ENCODE peak calls at places on chromosomes 4 and X, in ten cellular contexts. T is H1, S is MM.1S, R is psoas muscle, Z is mammary epithelial cell, H is H9, N is adrenal gland, Y is Peyer's patch, F is IMR-90, W is heart left ventricle. O is an unnamed sample. For H3K4me1 and H3K27me3, the result is how much of the 10 kb centered on the place peaks cover.

GRCh38 chr4:38802561-38803355 is 1.8 kb downstream of the TLR1 start:
- DNase-seq in T (no peak), S (no peak), R (no peak), Z (no peak), H (no peak), N (no peak), Y (no peak), F (no peak), W (no peak), O (no peak)

GRCh38 chr4:8393593-8394038 is 46.9 kb downstream of the ACOX3 start:
- DNase-seq in T (no peak), S (no peak), R (peak), Z (peak), H (no peak), N (peak), Y (no peak), F (peak), W (peak), O (peak)

GRCh38 chr4:169619518-169619957 is 840 bp upstream of the CLCN3 start:
- DNase-seq in T (no peak), S (peak), R (no peak), Z (peak), H (peak), N (peak), Y (peak), F (peak), W (peak), O (no peak)

GRCh38 chr4:38710053-38710452 is 46.1 kb downstream of the KLF3 start:
- DNase-seq in T (no peak), S (no peak), R (no peak), Z (no peak), H (no peak), N (no peak), Y (no peak), F (no peak), W (no peak), O (no peak)

GRCh38 chr4:34733185-34733916 is 1511.0 kb downstream of the ARAP2 start:
- DNase-seq in T (no peak), S (no peak), R (peak), Z (no peak), H (no peak), N (no peak), Y (no peak), F (no peak), W (no peak), O (no peak)

GRCh38 chrX:101462892-101463291 is 22.4 kb upstream of the ARMCX4 start:
- DNase-seq in T (no peak), S (peak), R (no peak), Z (peak), H (peak), N (no peak), Y (no peak), F (peak), W (no peak), O (no peak)

GRCh38 chr4:21752616-21753015 is 196.0 kb downstream of the KCNIP4 start:
- DNase-seq in T (no peak), S (no peak), R (no peak), Z (no peak), H (no peak), N (no peak), Y (no peak), F (no peak), W (no peak), O (no peak)

GRCh38 chrX:10233173-10233572 is 76.4 kb downstream of the CLCN4 start:
- DNase-seq in T (no peak), S (no peak), R (no peak), Z (no peak), H (no peak), N (no peak), Y (no peak), F (peak), W (no peak), O (no peak)

GRCh38 chr4:54277691-54278090 is 48.6 kb downstream of the PDGFRA start:
- DNase-seq in T (no peak), S (no peak), R (no peak), Z (peak), H (no peak), N (peak), Y (no peak), F (peak), W (no peak), O (no peak)

GRCh38 chr4:16165931-16166330 is 60.3 kb downstream of the TAPT1 start:
- DNase-seq in T (no peak), S (no peak), R (no peak), Z (no peak), H (no peak), N (no peak), Y (no peak), F (no peak), W (no peak), O (no peak)

GRCh38 chr4:48930654-48931053 is 24.1 kb upstream of the OCIAD2 start:
- DNase-seq in T (no peak), S (no peak), R (no peak), Z (no peak), H (peak), N (no peak), Y (no peak), F (no peak), W (no peak), O (no peak)

GRCh38 chrX:139206914-139207313 is 323.6 kb upstream of the F9 start:
- DNase-seq in T (no peak), S (no peak), R (no peak), Z (no peak), H (no peak), N (no peak), Y (no peak), F (no peak), W (no peak), O (no peak)

DNA sequence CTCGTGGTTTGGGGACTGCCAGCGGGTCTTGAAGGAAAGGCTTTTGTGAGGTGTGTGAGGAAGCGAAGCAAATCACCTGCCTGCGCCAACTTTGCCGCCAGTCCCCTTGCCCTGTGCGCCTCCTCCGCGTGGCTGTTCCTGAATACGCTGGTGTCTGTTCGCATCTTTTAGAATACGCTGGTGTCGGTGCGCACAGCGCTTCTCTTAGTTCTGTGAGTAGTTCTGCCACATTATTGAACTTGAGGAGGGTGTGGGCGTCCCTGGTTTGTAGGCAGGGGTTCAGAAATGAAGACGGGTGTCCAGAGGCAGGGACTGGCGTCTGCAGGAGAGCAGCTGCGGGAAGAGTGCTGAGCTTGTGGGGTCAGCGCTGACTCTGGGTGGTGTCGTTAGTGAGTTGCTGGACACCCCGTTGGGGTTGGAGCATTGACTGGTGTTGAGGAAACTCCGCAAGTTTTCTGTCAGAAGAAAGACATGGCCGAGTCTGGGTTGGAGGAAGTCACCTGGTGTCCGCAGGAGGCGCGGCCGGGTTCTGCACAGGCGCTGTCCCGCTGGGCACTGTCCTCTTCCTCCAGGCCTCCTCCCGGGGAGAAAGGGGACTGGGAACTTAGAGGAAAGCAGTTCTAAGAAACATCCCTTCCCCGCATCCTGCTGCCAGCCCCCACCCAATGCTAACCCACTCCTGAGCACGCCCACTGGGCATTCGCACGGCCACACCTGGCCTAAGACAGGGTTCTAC is 952 bp downstream of the ZNF718 start:
- DNase-seq in T (no peak), S (no peak), R (peak), Z (peak), H (peak), N (peak), Y (peak), F (peak), W (peak), O (peak)
- H3K27ac ChIP-seq in T (peak), S (peak), R (peak), Z (peak), H (no peak), N (peak), Y (peak), F (peak), W (peak), O (peak)

GRCh38 chr4:1245481-1246051 is 3.4 kb downstream of the CTBP1 start:
- DNase-seq in T (no peak), S (no peak), R (peak), Z (no peak), H (no peak), N (peak), Y (no peak), F (no peak), W (no peak), O (no peak)
- H3K4me1 ChIP-seq in T (under half), S (under half), R (half or more), Z (under half), H (under half), N (half or more), Y (half or more), F (under half), W (half or more), O (half or more)

GRCh38 chrX:110021180-110022022 is 18.5 kb downstream of the TMEM164 start:
- DNase-seq in T (no peak), S (no peak), R (no peak), Z (no peak), H (no peak), N (no peak), Y (no peak), F (peak), W (peak), O (no peak)
- H3K27me3 ChIP-seq in T (under half), S (under half), R (under half), Z (under half), H (under half), N (under half), Y (under half), F (under half), W (under half), O (under half)

GRCh38 chrX:1246816-1247215 is 21.8 kb upstream of the CSF2RA start:
- DNase-seq in T (no peak), S (peak), R (peak), Z (peak), H (peak), N (peak), Y (peak), F (no peak), W (peak), O (peak)

GRCh38 chrX:1244164-1245076 is 24.2 kb upstream of the CSF2RA start:
- DNase-seq in T (no peak), S (peak), R (no peak), Z (no peak), H (peak), N (no peak), Y (no peak), F (no peak), W (no peak), O (no peak)

GRCh38 chrX:1248381-1249061 is 20.1 kb upstream of the CSF2RA start:
- DNase-seq in T (no peak), S (no peak), R (no peak), Z (no peak), H (peak), N (no peak), Y (no peak), F (no peak), W (no peak), O (no peak)

DNA sequence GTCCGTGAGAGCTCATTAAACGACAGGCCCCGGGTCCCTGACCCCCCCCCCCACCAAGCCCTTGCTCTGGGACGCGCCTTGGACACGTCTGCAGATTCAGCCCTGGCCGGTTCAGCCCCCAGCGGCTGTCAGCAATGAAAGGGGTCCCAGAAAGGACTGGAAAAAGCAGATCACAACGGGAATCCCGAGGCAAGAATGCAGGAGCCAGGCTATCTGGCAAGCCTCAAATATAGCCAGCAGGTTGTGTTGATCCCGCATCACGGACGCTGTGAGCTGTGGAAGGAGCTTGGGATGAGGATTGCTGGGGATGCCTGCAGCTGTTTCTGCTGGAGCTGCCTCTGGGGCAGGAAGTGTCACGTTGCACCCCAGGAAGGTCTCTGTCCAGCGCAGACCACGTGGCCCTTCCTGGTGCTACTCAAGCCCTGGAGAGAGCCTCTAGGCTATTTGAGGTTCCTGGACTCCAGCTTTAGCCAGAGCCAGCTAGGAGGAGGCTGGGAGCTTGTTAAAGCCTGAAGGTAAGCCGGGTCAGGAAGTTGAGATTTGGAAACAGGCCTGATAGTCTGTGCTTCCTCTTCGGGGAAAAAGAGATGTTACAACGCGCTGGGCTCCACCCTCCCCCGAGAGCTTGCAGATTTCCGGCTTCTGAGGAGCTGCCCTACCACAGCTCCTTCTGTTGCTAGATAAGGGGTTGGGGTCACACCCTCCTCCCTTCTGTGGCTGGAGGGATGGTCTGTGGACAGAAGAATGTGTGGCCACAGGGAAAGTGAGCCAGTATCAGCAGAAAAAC is 19.3 kb upstream of the CSF2RA start:
- DNase-seq in T (no peak), S (no peak), R (peak), Z (no peak), H (peak), N (peak), Y (no peak), F (no peak), W (peak), O (peak)
- H3K27ac ChIP-seq in T (peak), S (no peak), R (peak), Z (no peak), H (peak), N (peak), Y (peak), F (no peak), W (peak), O (peak)

GRCh38 chrX:72029473-72030411 is 102.0 kb downstream of the RTL5 start:
- DNase-seq in T (no peak), S (no peak), R (no peak), Z (peak), H (peak), N (no peak), Y (no peak), F (peak), W (no peak), O (no peak)
- H3K4me1 ChIP-seq in T (under half), S (under half), R (under half), Z (under half), H (under half), N (under half), Y (under half), F (under half), W (under half), O (under half)

GRCh38 chrX:38224160-38224559 is 3.5 kb upstream of the SRPX start:
- DNase-seq in T (no peak), S (no peak), R (no peak), Z (no peak), H (no peak), N (no peak), Y (no peak), F (no peak), W (no peak), O (no peak)

GRCh38 chrX:38220936-38221386 is 290 bp upstream of the SRPX start:
- DNase-seq in T (no peak), S (no peak), R (peak), Z (no peak), H (no peak), N (no peak), Y (no peak), F (peak), W (no peak), O (no peak)

GRCh38 chrX:38221391-38221929 is 789 bp upstream of the SRPX start:
- DNase-seq in T (no peak), S (no peak), R (no peak), Z (no peak), H (no peak), N (no peak), Y (no peak), F (no peak), W (no peak), O (no peak)

GRCh38 chrX:38220024-38220935 is at the start of gene SRPX:
- DNase-seq in T (no peak), S (peak), R (peak), Z (peak), H (peak), N (peak), Y (no peak), F (peak), W (peak), O (peak)

DNA sequence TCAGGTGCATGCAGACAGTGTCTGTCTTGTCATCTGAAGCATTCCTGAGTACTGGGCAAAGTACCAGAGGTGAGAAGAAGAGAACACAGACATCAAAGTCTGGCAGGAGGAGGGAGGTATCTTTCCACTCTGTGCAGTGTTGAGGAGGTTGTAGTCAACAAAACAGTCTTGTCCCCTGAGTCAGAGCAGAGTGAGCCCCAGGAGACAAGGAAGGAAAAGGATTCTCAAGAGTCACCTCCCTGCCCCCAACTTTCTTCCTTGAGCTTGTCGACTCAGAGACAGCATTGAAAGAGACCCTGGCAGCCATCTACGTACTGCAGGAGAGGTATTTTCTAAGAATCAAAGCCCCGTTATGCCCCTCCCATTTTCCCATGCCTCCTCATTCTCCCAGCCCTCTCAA is 4.4 kb upstream of the SRPX start:
- DNase-seq in T (no peak), S (no peak), R (no peak), Z (no peak), H (no peak), N (no peak), Y (no peak), F (peak), W (no peak), O (no peak)
- H3K27me3 ChIP-seq in T (under half), S (under half), R (under half), Z (under half), H (under half), N (under half), Y (under half), F (under half), W (under half), O (under half)

GRCh38 chr4:39820186-39820585 is 122.2 kb downstream of the UBE2K start:
- DNase-seq in T (no peak), S (no peak), R (no peak), Z (no peak), H (peak), N (no peak), Y (no peak), F (no peak), W (peak), O (no peak)

GRCh38 chr4:39821951-39822350 is 124.0 kb downstream of the UBE2K start:
- DNase-seq in T (no peak), S (no peak), R (no peak), Z (no peak), H (no peak), N (peak), Y (no peak), F (no peak), W (no peak), O (no peak)

GRCh38 chr4:39823193-39823592 is 125.3 kb downstream of the UBE2K start:
- DNase-seq in T (no peak), S (no peak), R (no peak), Z (no peak), H (no peak), N (peak), Y (no peak), F (peak), W (no peak), O (no peak)

GRCh38 chr4:39825090-39825489 is 127.2 kb downstream of the UBE2K start:
- DNase-seq in T (no peak), S (no peak), R (no peak), Z (no peak), H (no peak), N (no peak), Y (no peak), F (no peak), W (no peak), O (no peak)

DNA sequence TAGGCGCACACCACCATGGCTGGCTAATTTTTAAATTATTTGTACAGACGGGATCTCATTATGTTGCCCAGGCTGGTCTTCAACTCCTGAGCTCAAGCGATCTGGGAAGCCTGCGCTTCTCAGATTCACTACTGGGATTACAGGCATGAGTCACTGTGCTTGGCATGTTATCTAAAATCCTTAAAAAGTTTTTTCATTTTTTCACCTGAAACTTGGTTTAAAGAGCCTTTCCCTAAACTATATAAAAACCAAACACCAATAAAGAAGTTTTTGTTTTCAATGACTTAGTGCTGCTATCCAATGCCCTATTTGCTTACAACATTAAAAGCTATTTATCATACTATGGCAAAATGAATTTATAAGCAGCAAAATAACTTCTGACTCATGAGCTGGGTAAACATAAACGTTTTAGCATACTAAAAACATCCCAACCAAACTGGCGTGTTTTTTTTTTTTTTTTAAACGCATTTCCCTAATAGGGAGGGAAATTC is 127.8 kb downstream of the UBE2K start:
- DNase-seq in T (no peak), S (no peak), R (no peak), Z (no peak), H (no peak), N (peak), Y (no peak), F (peak), W (no peak), O (no peak)
- H3K27ac ChIP-seq in T (no peak), S (no peak), R (no peak), Z (no peak), H (no peak), N (peak), Y (no peak), F (no peak), W (no peak), O (peak)

GRCh38 chr4:165331823-165332222 is 4.4 kb downstream of the MSMO1 start:
- DNase-seq in T (no peak), S (no peak), R (no peak), Z (no peak), H (no peak), N (no peak), Y (no peak), F (no peak), W (no peak), O (no peak)
- H3K4me1 ChIP-seq in T (under half), S (under half), R (under half), Z (under half), H (under half), N (under half), Y (under half), F (under half), W (under half), O (under half)

GRCh38 chr4:41256740-41257256 is at the start of gene UCHL1:
- DNase-seq in T (peak), S (peak), R (peak), Z (no peak), H (peak), N (peak), Y (no peak), F (peak), W (peak), O (peak)
- H3K27me3 ChIP-seq in T (under half), S (under half), R (under half), Z (under half), H (under half), N (under half), Y (under half), F (under half), W (under half), O (under half)